ENCODE peak calls at places on chromosomes 11 and 22, in five cellular contexts. N is iPS DF 6.9; F is NCI-H774; V is esophagus squamous epithelium; D is CD4-positive, alpha-beta T cell. H is an unnamed sample.

GRCh38 chr11:130181295-130182272 is 22.0 kb downstream of the ST14 start:
- DNase-seq in V (no peak), N (no peak), D (no peak), F (peak), H (peak)

GRCh38 chr22:47788461-47788860 is 1026.0 kb downstream of the TBC1D22A start:
- DNase-seq in F (no peak), N (no peak), D (no peak), V (no peak), H (no peak)

GRCh38 chr11:36657610-36658225 is 59.7 kb upstream of the RAG2 start:
- DNase-seq in V (no peak), D (no peak), N (no peak), F (no peak), H (no peak)

GRCh38 chr22:46280063-46280817 is 12.4 kb downstream of the TTC38 start:
- DNase-seq in D (no peak), F (no peak), N (no peak), V (no peak), H (no peak)

GRCh38 chr22:37672920-37673453 is 2.4 kb upstream of the LGALS1 start:
- DNase-seq in F (no peak), N (no peak), D (no peak), V (no peak), H (no peak)

GRCh38 chr11:12164061-12165014 is 53.9 kb downstream of the MICAL2 start:
- DNase-seq in D (no peak), F (no peak), V (no peak), N (no peak), H (peak)

GRCh38 chr22:45828836-45829235 is 148.1 kb downstream of the WNT7B start:
- DNase-seq in F (no peak), V (no peak), D (no peak), N (no peak), H (no peak)

GRCh38 chr11:89381094-89381493 is 110.1 kb downstream of the NOX4 start:
- DNase-seq in V (no peak), D (no peak), N (no peak), F (no peak), H (peak)

GRCh38 chr22:46062971-46063631 is 86.1 kb upstream of the WNT7B start:
- DNase-seq in V (no peak), N (no peak), D (no peak), F (no peak), H (no peak)

GRCh38 chr11:35146711-35147110 is 7.7 kb downstream of the CD44 start:
- DNase-seq in V (no peak), N (no peak), D (no peak), F (no peak), H (no peak)

GRCh38 chr22:33853200-33854097 is 66.8 kb downstream of the LARGE1 start:
- DNase-seq in N (no peak), F (peak), V (no peak), D (no peak), H (peak)

GRCh38 chr11:105507496-105508254 is 102.2 kb upstream of the GRIA4 start:
- DNase-seq in F (no peak), N (no peak), D (no peak), V (no peak), H (no peak)

GRCh38 chr11:1219446-1219835 is 3.4 kb upstream of the MUC5B start:
- DNase-seq in V (no peak), D (no peak), N (no peak), F (no peak), H (no peak)

GRCh38 chr22:49228431-49229037 is 599.1 kb downstream of the BRD1 start:
- DNase-seq in N (no peak), F (no peak), D (no peak), V (no peak), H (no peak)

GRCh38 chr11:40328890-40329617 is 1130.4 kb downstream of the LRRC4C start:
- DNase-seq in N (no peak), F (peak), V (no peak), D (no peak), H (peak)

GRCh38 chr11:96899971-96900370 is 510.2 kb downstream of the JRKL start:
- DNase-seq in F (no peak), V (no peak), D (no peak), N (no peak), H (no peak)

GRCh38 chr11:112345708-112346107 is 85.0 kb upstream of the PLET1 start:
- DNase-seq in N (no peak), V (no peak), D (no peak), F (no peak), H (no peak)

GRCh38 chr11:25197515-25197914 is 700.7 kb downstream of the LUZP2 start:
- DNase-seq in V (no peak), D (no peak), N (no peak), F (no peak), H (no peak)

GRCh38 chr22:33337524-33337923 is 279.3 kb upstream of the SYN3 start:
- DNase-seq in V (no peak), N (no peak), F (no peak), D (no peak), H (no peak)

GRCh38 chr22:43002198-43002577 is 12.8 kb downstream of the PACSIN2 start:
- DNase-seq in N (no peak), F (no peak), D (no peak), V (no peak), H (peak)